ENCODE peak calls at places on chromosomes 16 and 17, in eight cellular contexts. O is testis, Q is fibroblast of mammary gland, L is left colon, P is T follicular helper cell, D is upper lobe of right lung, S is NCI-H1092 treated with DMSO at 0.1 percent for 48 hours, Z is GM10248. U is an unnamed sample.

GRCh38 chr17:45190503-45191282 is 29.0 kb downstream of the HEXIM2 start:
- DNase-seq in L (no peak), O (no peak), D (no peak), S (no peak), P (no peak), Q (no peak), Z (no peak), U (no peak)

GRCh38 chr17:4215882-4216411 is 47.8 kb downstream of the ANKFY1 start:
- DNase-seq in P (no peak), Q (no peak), S (peak), D (no peak), Z (peak), O (no peak), L (no peak), U (no peak)

GRCh38 chr17:27858621-27859305 is 34.4 kb downstream of the LYRM9 start:
- DNase-seq in O (no peak), Z (no peak), L (no peak), S (no peak), D (no peak), P (no peak), Q (no peak), U (no peak)

GRCh38 chr16:76784530-76784929 is 406.5 kb upstream of the MON1B start:
- DNase-seq in O (no peak), Q (no peak), L (no peak), P (no peak), D (no peak), S (no peak), Z (no peak), U (no peak)

GRCh38 chr17:14011740-14012405 is 57.4 kb upstream of the COX10 start:
- DNase-seq in O (no peak), P (no peak), L (no peak), Z (no peak), D (no peak), Q (no peak), S (no peak), U (no peak)

GRCh38 chr17:63222655-63223054 is 223.5 kb downstream of the CYB561 start:
- DNase-seq in P (no peak), O (no peak), D (no peak), Z (no peak), L (no peak), Q (peak), S (no peak), U (peak)

GRCh38 chr17:75239214-75239613 is 22.2 kb downstream of the GGA3 start:
- DNase-seq in Q (no peak), L (no peak), Z (no peak), D (no peak), O (no peak), S (no peak), P (no peak), U (no peak)

GRCh38 chr17:45702666-45703266 is 81.4 kb upstream of the CRHR1 start:
- DNase-seq in D (no peak), S (no peak), P (no peak), Z (no peak), L (no peak), O (no peak), Q (peak), U (peak)

GRCh38 chr16:19105891-19106624 is 7.7 kb upstream of the ITPRIPL2 start:
- DNase-seq in O (no peak), L (no peak), P (no peak), S (no peak), D (no peak), Q (no peak), Z (no peak), U (no peak)

GRCh38 chr16:86222541-86222940 is 287.8 kb upstream of the FOXF1 start:
- DNase-seq in P (no peak), D (no peak), L (peak), Q (peak), O (no peak), Z (no peak), S (no peak), U (peak)

GRCh38 chr17:7909080-7909479 is 7.0 kb downstream of the RNF227 start:
- DNase-seq in P (no peak), D (no peak), Q (no peak), Z (no peak), L (no peak), O (no peak), S (no peak), U (no peak)

GRCh38 chr16:46830417-46830901 is 521 bp downstream of the C16orf87 start:
- DNase-seq in O (peak), L (no peak), Q (peak), D (peak), P (peak), S (no peak), Z (no peak), U (no peak)

GRCh38 chr17:34588266-34588665 is 8.9 kb downstream of the TMEM132E start:
- DNase-seq in O (no peak), D (no peak), S (no peak), Q (no peak), P (no peak), Z (no peak), L (no peak), U (no peak)

GRCh38 chr17:14321980-14322776 is 21.3 kb downstream of the HS3ST3B1 start:
- DNase-seq in D (no peak), O (no peak), S (no peak), L (no peak), P (no peak), Z (no peak), Q (peak), U (peak)

U was measured in iris pigment epithelial cell.